ENCODE peak calls at places on chromosome 4, in seven cellular contexts. V, A, H, W, S, Z and G are unnamed samples.

GRCh38 chr4:77599378-77599777 is 6.2 kb upstream of the CXCL13 start:
- DNase-seq in V (no peak), A (no peak), H (peak; percentile 37), W (no peak), S (no peak), Z (no peak), G (no peak)

GRCh38 chr4:16607241-16607640 is 291.2 kb downstream of the LDB2 start:
- DNase-seq in V (no peak), A (no peak), H (no peak), W (no peak), S (no peak), Z (no peak), G (no peak)

GRCh38 chr4:39812500-39812899 is 114.6 kb downstream of the UBE2K start:
- DNase-seq in V (peak; percentile 54), A (no peak), H (no peak), W (no peak), S (no peak), Z (no peak), G (no peak)

GRCh38 chr4:179595671-179596410 is 2153.6 kb upstream of the AGA start:
- DNase-seq in V (no peak), A (no peak), H (peak; percentile 24), W (no peak), S (no peak), Z (no peak), G (no peak)

GRCh38 chr4:183807420-183808101 is 97.5 kb upstream of the STOX2 start:
- DNase-seq in V (no peak), A (no peak), H (no peak), W (no peak), S (no peak), Z (no peak), G (no peak)

GRCh38 chr4:4387531-4388311 is 819 bp downstream of the NSG1 start:
- DNase-seq in V (no peak), A (no peak), H (no peak), W (no peak), S (no peak), Z (no peak), G (no peak)

GRCh38 chr4:75289843-75290616 is 224.2 kb downstream of the RCHY1 start:
- DNase-seq in V (no peak), A (no peak), H (no peak), W (peak; percentile 97), S (no peak), Z (no peak), G (peak; percentile 30)

GRCh38 chr4:146634825-146635224 is 3.9 kb upstream of the POU4F2 start:
- DNase-seq in V (no peak), A (no peak), H (no peak), W (no peak), S (no peak), Z (no peak), G (no peak)

GRCh38 chr4:112905728-112906127 is 143.7 kb upstream of the ANK2 start:
- DNase-seq in V (no peak), A (no peak), H (no peak), W (no peak), S (no peak), Z (no peak), G (no peak)

GRCh38 chr4:56129431-56129861 is 180.7 kb downstream of the CEP135 start:
- DNase-seq in V (no peak), A (no peak), H (no peak), W (peak; percentile 1), S (no peak), Z (no peak), G (no peak)

GRCh38 chr4:188408244-188409067 is 269.2 kb downstream of the TRIML1 start:
- DNase-seq in V (no peak), A (no peak), H (no peak), W (no peak), S (no peak), Z (no peak), G (no peak)

GRCh38 chr4:38894340-38894982 is 26.9 kb downstream of the FAM114A1 start:
- DNase-seq in V (no peak), A (no peak), H (no peak), W (no peak), S (no peak), Z (no peak), G (no peak)

GRCh38 chr4:4428966-4429875 is 42.3 kb downstream of the NSG1 start:
- DNase-seq in V (no peak), A (no peak), H (no peak), W (no peak), S (no peak), Z (no peak), G (no peak)

GRCh38 chr4:176631611-176632010 is 161.1 kb downstream of the VEGFC start:
- DNase-seq in V (no peak), A (no peak), H (no peak), W (no peak), S (no peak), Z (no peak), G (no peak)

GRCh38 chr4:20085156-20085555 is 166.5 kb upstream of the SLIT2 start:
- DNase-seq in V (no peak), A (no peak), H (no peak), W (no peak), S (no peak), Z (no peak), G (no peak)

GRCh38 chr4:42339935-42340406 is 57.3 kb upstream of the SHISA3 start:
- DNase-seq in V (no peak), A (no peak), H (no peak), W (no peak), S (peak; percentile 71), Z (no peak), G (no peak)

GRCh38 chr4:5524900-5525299 is 183.5 kb downstream of the EVC2 start:
- DNase-seq in V (no peak), A (no peak), H (peak; percentile 58), W (no peak), S (no peak), Z (no peak), G (no peak)

GRCh38 chr4:177293208-177294018 is 16.3 kb upstream of the NEIL3 start:
- DNase-seq in V (no peak), A (no peak), H (no peak), W (no peak), S (no peak), Z (no peak), G (no peak)

GRCh38 chr4:104589264-104589868 is 94.7 kb upstream of the CXXC4 start:
- DNase-seq in V (no peak), A (no peak), H (no peak), W (peak; percentile 76), S (no peak), Z (no peak), G (no peak)

GRCh38 chr4:15333692-15334633 is 93.9 kb upstream of the C1QTNF7 start:
- DNase-seq in V (no peak), A (no peak), H (peak; percentile 86), W (no peak), S (no peak), Z (no peak), G (no peak)

GRCh38 chr4:83112239-83112638 is 2.3 kb downstream of the PLAC8 start:
- DNase-seq in V (no peak), A (no peak), H (no peak), W (no peak), S (no peak), Z (no peak), G (peak; percentile 85)

GRCh38 chr4:94277539-94277938 is 65.1 kb downstream of the HPGDS start:
- DNase-seq in V (no peak), A (no peak), H (no peak), W (no peak), S (no peak), Z (no peak), G (no peak)

GRCh38 chr4:88101165-88101564 is 57.3 kb downstream of the ABCG2 start:
- DNase-seq in V (no peak), A (no peak), H (no peak), W (no peak), S (no peak), Z (no peak), G (no peak)

GRCh38 chr4:78200949-78201348 is 143.8 kb downstream of the FRAS1 start:
- DNase-seq in V (no peak), A (no peak), H (no peak), W (no peak), S (no peak), Z (no peak), G (no peak)

GRCh38 chr4:133178960-133179359 is 29.9 kb downstream of the PCDH10 start:
- DNase-seq in V (no peak), A (no peak), H (no peak), W (no peak), S (no peak), Z (no peak), G (no peak)

GRCh38 chr4:3262208-3263052 is 13.5 kb downstream of the MSANTD1 start:
- DNase-seq in V (peak; percentile 44), A (peak; percentile 2), H (no peak), W (no peak), S (no peak), Z (no peak), G (no peak)

GRCh38 chr4:184420402-184420801 is 53.9 kb downstream of the IRF2 start:
- DNase-seq in V (no peak), A (no peak), H (no peak), W (no peak), S (no peak), Z (no peak), G (no peak)

GRCh38 chr4:141415651-141416050 is 195.0 kb downstream of the ZNF330 start:
- DNase-seq in V (no peak), A (no peak), H (no peak), W (no peak), S (no peak), Z (no peak), G (no peak)

GRCh38 chr4:31539279-31540074 is 819.3 kb downstream of the PCDH7 start:
- DNase-seq in V (no peak), A (no peak), H (no peak), W (no peak), S (peak; percentile 46), Z (no peak), G (no peak)

GRCh38 chr4:10098770-10099139 is 17.8 kb downstream of the WDR1 start:
- DNase-seq in V (no peak), A (peak; percentile 51), H (no peak), W (no peak), S (no peak), Z (no peak), G (no peak)

GRCh38 chr4:84530871-84531270 is 31.8 kb upstream of the NKX6-1 start:
- DNase-seq in V (no peak), A (no peak), H (peak; percentile 21), W (no peak), S (no peak), Z (no peak), G (no peak)